ENCODE peak calls at places on chromosomes 11 and 22, in ten cellular contexts. A is chondrocyte, X is mammary epithelial cell, F is upper lobe of right lung, R is mucosa of descending colon, Z is heart left ventricle, G is HCT116, C is colonic mucosa, M is cardiac fibroblast, H is GM10248. S is an unnamed sample.

GRCh38 chr11:19345519-19345847 is 104.7 kb upstream of the E2F8 start:
- DNase-seq in A (no peak), X (no peak), F (no peak), R (no peak), Z (no peak), G (no peak), C (no peak), M (peak), H (peak), S (peak)

GRCh38 chr11:68025047-68025446 is 5.4 kb upstream of the NDUFS8 start:
- DNase-seq in A (no peak), X (no peak), F (no peak), R (no peak), Z (no peak), G (no peak), C (no peak), M (no peak), H (no peak), S (no peak)

GRCh38 chr22:41908409-41909289 is 6.2 kb downstream of the SHISA8 start:
- DNase-seq in A (no peak), X (no peak), F (no peak), R (peak), Z (no peak), G (no peak), C (no peak), M (no peak), H (no peak), S (no peak)

GRCh38 chr11:95297680-95298452 is 66.9 kb upstream of the SESN3 start:
- DNase-seq in A (no peak), X (no peak), F (no peak), R (no peak), Z (no peak), G (no peak), C (no peak), M (no peak), H (no peak), S (no peak)

GRCh38 chr11:131025020-131025419 is 108.7 kb upstream of the SNX19 start:
- DNase-seq in A (no peak), X (peak), F (no peak), R (no peak), Z (no peak), G (no peak), C (no peak), M (peak), H (no peak), S (no peak)

GRCh38 chr11:68673991-68674390 is 10.4 kb upstream of the GAL start:
- DNase-seq in A (peak), X (no peak), F (peak), R (no peak), Z (no peak), G (no peak), C (no peak), M (no peak), H (no peak), S (no peak)

GRCh38 chr22:20948989-20949388 is 18.1 kb upstream of the AIFM3 start:
- DNase-seq in A (peak), X (no peak), F (no peak), R (no peak), Z (no peak), G (no peak), C (no peak), M (no peak), H (no peak), S (no peak)

GRCh38 chr22:32781695-32782094 is 19.8 kb upstream of the TIMP3 start:
- DNase-seq in A (no peak), X (no peak), F (no peak), R (no peak), Z (no peak), G (no peak), C (no peak), M (peak), H (no peak), S (no peak)

GRCh38 chr11:16883179-16883578 is 131.0 kb downstream of the PLEKHA7 start:
- DNase-seq in A (no peak), X (peak), F (no peak), R (no peak), Z (peak), G (peak), C (peak), M (no peak), H (no peak), S (no peak)

GRCh38 chr22:31036671-31037550 is 44.2 kb upstream of the SMTN start:
- DNase-seq in A (no peak), X (peak), F (no peak), R (peak), Z (no peak), G (no peak), C (peak), M (peak), H (no peak), S (no peak)

GRCh38 chr11:66882540-66882939 is 25.7 kb downstream of the LRFN4 start:
- DNase-seq in A (no peak), X (no peak), F (no peak), R (peak), Z (no peak), G (no peak), C (no peak), M (no peak), H (no peak), S (no peak)

GRCh38 chr22:27474112-27474571 is 327.4 kb downstream of the MN1 start:
- DNase-seq in A (no peak), X (peak), F (no peak), R (no peak), Z (no peak), G (no peak), C (no peak), M (no peak), H (no peak), S (no peak)

GRCh38 chr11:84165139-84165538 is 879.0 kb upstream of the CCDC90B start:
- DNase-seq in A (no peak), X (no peak), F (no peak), R (no peak), Z (no peak), G (no peak), C (no peak), M (no peak), H (no peak), S (no peak)

GRCh38 chr22:41334215-41334614 is 32.9 kb downstream of the ZC3H7B start:
- DNase-seq in A (no peak), X (no peak), F (no peak), R (no peak), Z (no peak), G (no peak), C (no peak), M (no peak), H (no peak), S (no peak)

GRCh38 chr11:126352934-126353801 is 2.3 kb upstream of the ST3GAL4 start:
- DNase-seq in A (no peak), X (peak), F (no peak), R (no peak), Z (no peak), G (no peak), C (no peak), M (no peak), H (no peak), S (no peak)

GRCh38 chr22:38479096-38479840 is 11.4 kb downstream of the KDELR3 start:
- DNase-seq in A (no peak), X (peak), F (no peak), R (no peak), Z (no peak), G (no peak), C (no peak), M (no peak), H (no peak), S (no peak)

GRCh38 chr11:22244986-22245592 is 52.2 kb downstream of the ANO5 start:
- DNase-seq in A (no peak), X (peak), F (no peak), R (no peak), Z (no peak), G (peak), C (no peak), M (peak), H (peak), S (no peak)

GRCh38 chr22:23137905-23138520 is 3.8 kb downstream of the RSPH14 start:
- DNase-seq in A (no peak), X (peak), F (no peak), R (no peak), Z (no peak), G (no peak), C (no peak), M (no peak), H (peak), S (no peak)

GRCh38 chr22:33722817-33723216 is 197.5 kb downstream of the LARGE1 start:
- DNase-seq in A (no peak), X (no peak), F (no peak), R (no peak), Z (no peak), G (no peak), C (no peak), M (no peak), H (no peak), S (no peak)

GRCh38 chr22:22061085-22062077 is 78.8 kb upstream of the TOP3B start:
- DNase-seq in A (no peak), X (peak), F (no peak), R (no peak), Z (peak), G (peak), C (no peak), M (peak), H (no peak), S (no peak)

GRCh38 chr11:403761-404431 is 9.9 kb downstream of the PKP3 start:
- DNase-seq in A (no peak), X (no peak), F (no peak), R (no peak), Z (peak), G (no peak), C (no peak), M (no peak), H (no peak), S (no peak)

GRCh38 chr22:37664249-37665101 is 6.0 kb downstream of the PDXP start:
- DNase-seq in A (no peak), X (no peak), F (no peak), R (peak), Z (no peak), G (no peak), C (no peak), M (peak), H (no peak), S (no peak)

GRCh38 chr11:47216141-47216798 is 1.5 kb downstream of the DDB2 start:
- DNase-seq in A (no peak), X (peak), F (no peak), R (peak), Z (peak), G (peak), C (peak), M (peak), H (peak), S (peak)

GRCh38 chr11:3939211-3939610 is 83.7 kb downstream of the STIM1 start:
- DNase-seq in A (no peak), X (peak), F (no peak), R (no peak), Z (no peak), G (no peak), C (no peak), M (peak), H (no peak), S (no peak)

GRCh38 chr11:104163100-104164027 is 583 bp downstream of the PDGFD start:
- DNase-seq in A (no peak), X (peak), F (no peak), R (no peak), Z (peak), G (no peak), C (peak), M (peak), H (peak), S (no peak)

GRCh38 chr11:36469881-36470802 is 39.9 kb downstream of the TRAF6 start:
- DNase-seq in A (no peak), X (peak), F (no peak), R (no peak), Z (no peak), G (no peak), C (no peak), M (peak), H (no peak), S (no peak)

GRCh38 chr11:36465449-36466163 is 44.5 kb downstream of the TRAF6 start:
- DNase-seq in A (no peak), X (peak), F (no peak), R (no peak), Z (no peak), G (no peak), C (no peak), M (no peak), H (no peak), S (no peak)

GRCh38 chr11:36471577-36471976 is 38.5 kb downstream of the TRAF6 start:
- DNase-seq in A (no peak), X (peak), F (no peak), R (no peak), Z (no peak), G (no peak), C (no peak), M (no peak), H (no peak), S (no peak)

GRCh38 chr11:36467913-36468312 is 42.2 kb downstream of the TRAF6 start:
- DNase-seq in A (no peak), X (no peak), F (no peak), R (no peak), Z (no peak), G (no peak), C (no peak), M (no peak), H (no peak), S (no peak)

GRCh38 chr11:36469063-36469462 is 41.0 kb downstream of the TRAF6 start:
- DNase-seq in A (no peak), X (no peak), F (no peak), R (no peak), Z (no peak), G (no peak), C (no peak), M (no peak), H (no peak), S (no peak)
- TF ChIP-seq CTCF in A (peak), X (peak), F (peak), R (no peak), Z (no peak), G (peak), C (no peak), M (peak), H (peak), S (no peak)

GRCh38 chr22:45159652-45160462 is 3.9 kb upstream of the NUP50 start:
- DNase-seq in A (no peak), X (no peak), F (no peak), R (no peak), Z (no peak), G (no peak), C (peak), M (peak), H (no peak), S (no peak)
- TF ChIP-seq CTCF in A (peak), X (no peak), F (peak), R (no peak), Z (no peak), G (no peak), C (no peak), M (no peak), H (no peak), S (no peak)

GRCh38 chr11:120547871-120548681 is 36.5 kb downstream of the GRIK4 start:
- DNase-seq in A (peak), X (peak), F (peak), R (peak), Z (peak), G (peak), C (peak), M (peak), H (no peak), S (peak)

GRCh38 chr11:120545813-120546212 is 34.3 kb downstream of the GRIK4 start:
- DNase-seq in A (no peak), X (no peak), F (no peak), R (no peak), Z (no peak), G (no peak), C (no peak), M (no peak), H (no peak), S (no peak)

GRCh38 chr11:120547301-120547700 is 35.8 kb downstream of the GRIK4 start:
- DNase-seq in A (no peak), X (peak), F (no peak), R (no peak), Z (no peak), G (no peak), C (no peak), M (peak), H (no peak), S (no peak)

GRCh38 chr11:120548682-120549209 is 37.2 kb downstream of the GRIK4 start:
- DNase-seq in A (peak), X (no peak), F (no peak), R (no peak), Z (no peak), G (no peak), C (no peak), M (no peak), H (no peak), S (no peak)

GRCh38 chr11:120546312-120547205 is 35.0 kb downstream of the GRIK4 start:
- DNase-seq in A (peak), X (peak), F (no peak), R (peak), Z (no peak), G (peak), C (peak), M (peak), H (no peak), S (no peak)
- TF ChIP-seq CTCF in A (no peak), X (no peak), F (no peak), R (no peak), Z (no peak), G (no peak), C (no peak), M (no peak), H (no peak), S (no peak)

GRCh38 chr11:57568330-57568766 is 876 bp upstream of the UBE2L6 start:
- DNase-seq in A (no peak), X (peak), F (no peak), R (no peak), Z (peak), G (peak), C (peak), M (peak), H (peak), S (peak)
- TF ChIP-seq CTCF in A (peak), X (peak), F (peak), R (peak), Z (no peak), G (peak), C (peak), M (peak), H (no peak), S (peak)

GRCh38 chr11:69888671-69889076 is 69.5 kb upstream of the FGF3 start:
- DNase-seq in A (peak), X (peak), F (no peak), R (peak), Z (no peak), G (peak), C (peak), M (peak), H (peak), S (peak)
- TF ChIP-seq CTCF in A (peak), X (peak), F (peak), R (peak), Z (peak), G (peak), C (peak), M (peak), H (peak), S (peak)

GRCh38 chr11:135075740-135076139 is 663.7 kb upstream of the B3GAT1 start:
- DNase-seq in A (no peak), X (no peak), F (peak), R (peak), Z (peak), G (peak), C (peak), M (peak), H (no peak), S (peak)

GRCh38 chr11:135073870-135074269 is 661.8 kb upstream of the B3GAT1 start:
- DNase-seq in A (no peak), X (no peak), F (peak), R (no peak), Z (no peak), G (no peak), C (no peak), M (no peak), H (no peak), S (no peak)

GRCh38 chr11:135069884-135070283 is 657.8 kb upstream of the B3GAT1 start:
- DNase-seq in A (no peak), X (peak), F (peak), R (no peak), Z (no peak), G (no peak), C (no peak), M (no peak), H (no peak), S (no peak)

GRCh38 chr11:135073444-135073843 is 661.4 kb upstream of the B3GAT1 start:
- DNase-seq in A (no peak), X (no peak), F (no peak), R (no peak), Z (no peak), G (no peak), C (no peak), M (no peak), H (no peak), S (no peak)

GRCh38 chr11:135074397-135074998 is 662.5 kb upstream of the B3GAT1 start:
- DNase-seq in A (no peak), X (no peak), F (no peak), R (no peak), Z (no peak), G (no peak), C (no peak), M (peak), H (no peak), S (no peak)
- TF ChIP-seq CTCF in A (peak), X (peak), F (no peak), R (no peak), Z (no peak), G (no peak), C (no peak), M (no peak), H (peak), S (no peak)

DNA sequence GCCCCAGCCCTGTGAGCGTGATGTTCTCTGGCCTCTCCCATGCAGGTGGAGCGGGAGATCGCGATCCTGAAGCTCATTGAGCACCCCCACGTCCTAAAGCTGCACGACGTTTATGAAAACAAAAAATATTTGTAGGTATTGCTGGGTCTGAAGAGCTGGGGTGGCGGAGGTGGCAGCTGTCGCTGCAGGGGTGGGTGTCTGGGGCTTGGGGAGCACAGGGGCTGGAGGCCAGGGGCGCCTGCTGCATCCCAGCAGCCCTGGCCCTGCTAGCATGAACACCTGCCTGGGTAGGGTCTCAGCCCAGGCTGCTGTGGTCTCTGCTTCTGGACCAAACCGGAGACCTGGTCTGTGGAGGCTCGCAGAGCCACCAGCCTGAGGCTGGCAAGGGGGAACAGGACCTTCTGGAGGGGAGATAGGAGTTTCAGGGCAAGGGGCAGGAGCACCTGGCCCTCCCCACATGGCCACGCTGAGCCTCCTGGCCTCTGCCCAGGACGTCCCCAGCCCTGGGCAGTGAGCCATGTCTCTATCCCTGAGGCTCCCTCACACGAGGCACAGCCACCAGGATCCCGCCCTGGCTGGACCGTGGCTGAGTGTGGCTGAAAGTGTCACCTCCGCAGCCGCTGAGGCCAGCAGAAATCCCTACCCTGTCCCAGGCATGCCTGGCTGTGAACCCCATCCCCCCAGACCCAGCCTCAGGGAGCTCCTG is 48.2 kb downstream of the MOB2 start:
- DNase-seq in A (no peak), X (no peak), F (no peak), R (no peak), Z (no peak), G (no peak), C (no peak), M (no peak), H (no peak), S (no peak)
- TF ChIP-seq CTCF in A (no peak), X (no peak), F (no peak), R (no peak), Z (no peak), G (no peak), C (no peak), M (no peak), H (no peak), S (no peak)

GRCh38 chr11:77994434-77995362 is at the start of gene INTS4:
- DNase-seq in A (peak), X (peak), F (peak), R (peak), Z (peak), G (peak), C (peak), M (peak), H (peak), S (peak)

GRCh38 chr11:77999446-77999845 is 5.0 kb upstream of the INTS4 start:
- DNase-seq in A (no peak), X (no peak), F (no peak), R (no peak), Z (no peak), G (no peak), C (no peak), M (no peak), H (no peak), S (no peak)

GRCh38 chr11:78000193-78000592 is 5.7 kb upstream of the INTS4 start:
- DNase-seq in A (no peak), X (peak), F (no peak), R (no peak), Z (no peak), G (peak), C (peak), M (peak), H (peak), S (no peak)
- TF ChIP-seq CTCF in A (peak), X (peak), F (peak), R (peak), Z (peak), G (peak), C (peak), M (peak), H (peak), S (peak)

S was measured in mesothelial cell of epicardium.